ENCODE peak calls at places on chromosomes 7 and 10, in eight cellular contexts. N is prostate gland; V is lower lobe of right lung; R is kidney; P is AG04450; Z is IMR-90; M is CD8-positive, alpha-beta T cell; X is hepatocyte. E is an unnamed sample.

GRCh38 chr10:7526017-7526400 is 115.2 kb upstream of the SFMBT2 start:
- DNase-seq in Z (no peak), M (no peak), V (no peak), N (no peak), R (no peak), P (no peak), X (no peak), E (no peak)

GRCh38 chr10:46317889-46318288 is 31.1 kb downstream of the ANTXRL start:
- DNase-seq in V (no peak), N (no peak), X (no peak), Z (no peak), M (no peak), P (no peak), R (no peak), E (no peak)

GRCh38 chr10:28986117-28986792 is 302.6 kb upstream of the LYZL1 start:
- DNase-seq in R (no peak), Z (peak), P (no peak), M (no peak), N (no peak), V (no peak), X (no peak), E (no peak)

GRCh38 chr10:60032723-60033122 is 126.4 kb upstream of the CCDC6 start:
- DNase-seq in N (peak), X (peak), Z (peak), M (peak), P (no peak), R (no peak), V (no peak), E (no peak)

GRCh38 chr7:76009672-76010600 is 15.5 kb upstream of the TMEM120A start:
- DNase-seq in M (no peak), X (no peak), V (peak), N (no peak), R (peak), Z (no peak), P (no peak), E (no peak)

GRCh38 chr7:29217112-29217511 is 22.5 kb downstream of the CHN2 start:
- DNase-seq in R (no peak), M (no peak), N (no peak), P (no peak), X (peak), Z (no peak), V (no peak), E (no peak)

GRCh38 chr10:792792-793100 is 103.3 kb upstream of the DIP2C start:
- DNase-seq in R (no peak), X (no peak), P (peak), N (no peak), M (no peak), Z (peak), V (no peak), E (no peak)

GRCh38 chr10:21529236-21529910 is 3.9 kb upstream of the SKIDA1 start:
- DNase-seq in X (no peak), P (no peak), M (no peak), N (no peak), V (no peak), R (no peak), Z (no peak), E (no peak)

GRCh38 chr7:155694846-155695245 is 50.4 kb downstream of the RBM33 start:
- DNase-seq in X (no peak), R (no peak), P (no peak), N (no peak), Z (peak), V (no peak), M (no peak), E (no peak)

GRCh38 chr7:20083781-20084180 is 133.4 kb downstream of the MACC1 start:
- DNase-seq in N (no peak), V (no peak), M (no peak), X (peak), R (no peak), P (no peak), Z (peak), E (no peak)

GRCh38 chr7:94439893-94440381 is 45.2 kb downstream of the COL1A2 start:
- DNase-seq in P (no peak), N (no peak), M (no peak), X (no peak), R (no peak), V (no peak), Z (peak), E (no peak)

GRCh38 chr10:109892885-109893284 is 30.4 kb downstream of the XPNPEP1 start:
- DNase-seq in R (no peak), N (no peak), M (no peak), V (no peak), Z (no peak), X (peak), P (no peak), E (no peak)

DNA sequence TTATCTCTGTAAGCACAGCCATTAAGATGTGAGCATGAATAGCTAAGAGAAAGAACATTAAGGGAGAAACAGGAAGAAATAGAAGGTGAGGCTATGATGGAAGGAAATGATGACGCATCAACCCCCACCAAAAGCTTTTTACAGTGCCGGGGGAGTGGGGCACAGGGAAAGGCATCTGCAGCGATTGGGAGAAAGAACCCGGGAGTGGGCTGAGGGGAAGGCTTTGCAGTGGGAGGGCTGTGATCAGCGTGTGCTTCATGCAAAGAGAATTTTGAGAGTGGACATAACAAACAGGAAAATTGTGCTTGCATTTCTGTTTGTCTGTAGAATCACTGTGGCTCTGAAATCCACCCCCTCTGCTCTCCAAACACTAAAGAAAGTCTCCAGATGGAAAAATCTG is 250.8 kb downstream of the KCNMA1 start:
- DNase-seq in M (no peak), P (peak), R (no peak), X (peak), Z (peak), V (no peak), N (no peak), E (no peak)
- H3K27ac ChIP-seq in M (no peak), P (peak), R (no peak), X (peak), Z (peak), V (no peak), N (peak), E (no peak)

DNA sequence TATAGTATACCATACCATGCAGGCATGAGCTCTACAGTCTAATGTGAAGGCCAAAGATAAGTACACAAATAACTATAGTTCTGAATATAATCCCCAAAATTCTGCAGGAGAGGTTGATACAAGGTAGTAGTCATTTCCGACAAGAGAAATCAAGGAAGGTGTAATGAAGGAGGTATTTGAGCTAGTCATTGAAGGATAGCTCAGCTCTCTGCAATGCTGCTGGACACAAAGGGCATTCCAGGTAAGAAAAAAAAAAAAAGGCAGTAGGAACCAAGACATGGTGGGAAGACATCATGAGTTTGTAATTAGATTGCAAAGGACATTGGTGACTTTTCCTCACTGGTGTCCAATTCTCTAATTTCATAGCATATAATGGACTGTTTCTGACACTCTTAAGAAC is 285.3 kb downstream of the AHR start:
- DNase-seq in P (no peak), Z (no peak), V (no peak), N (no peak), R (no peak), X (no peak), M (no peak), E (no peak)
- H3K27ac ChIP-seq in P (no peak), Z (no peak), V (no peak), N (no peak), R (no peak), X (no peak), M (no peak), E (no peak)

GRCh38 chr10:114304017-114304565 is 65.0 kb downstream of the VWA2 start:
- DNase-seq in Z (peak), N (peak), P (peak), V (peak), R (peak), M (peak), X (peak), E (peak)
- H3K27ac ChIP-seq in Z (no peak), N (peak), P (peak), V (no peak), R (peak), M (peak), X (peak), E (no peak)

DNA sequence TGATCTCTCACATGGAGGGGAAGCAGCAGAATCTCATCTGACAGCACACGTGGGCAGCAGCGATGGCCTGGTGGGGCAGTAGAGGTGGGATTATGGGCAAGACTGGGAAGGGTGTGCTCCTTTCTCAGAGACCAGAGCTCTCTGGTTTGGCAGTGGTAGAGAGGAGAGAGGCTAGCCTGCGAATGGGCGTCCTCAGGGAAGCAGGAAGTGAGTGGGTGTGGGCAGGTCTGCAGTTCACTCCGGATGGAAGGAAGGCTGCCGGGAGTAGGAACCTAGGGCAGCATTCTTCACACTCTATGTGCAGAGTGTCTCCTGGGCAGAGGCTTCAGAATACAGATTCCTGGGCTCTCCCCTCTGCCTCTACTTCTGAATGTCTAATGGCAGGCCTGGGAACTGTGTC is 162.8 kb upstream of the BMPER start:
- DNase-seq in Z (no peak), P (no peak), N (no peak), V (no peak), X (no peak), R (no peak), M (no peak), E (no peak)
- H3K27ac ChIP-seq in Z (peak), P (peak), N (peak), V (no peak), X (no peak), R (no peak), M (no peak), E (no peak)

GRCh38 chr10:5710854-5711253 is 26.2 kb downstream of the TASOR2 start:
- DNase-seq in Z (no peak), N (no peak), P (no peak), R (no peak), M (no peak), V (no peak), X (no peak), E (no peak)
- H3K27ac ChIP-seq in Z (no peak), N (no peak), P (no peak), R (no peak), M (no peak), V (peak), X (no peak), E (no peak)

GRCh38 chr10:110992011-110992800 is 72.8 kb downstream of the SHOC2 start:
- DNase-seq in N (no peak), X (no peak), M (no peak), R (no peak), V (no peak), P (no peak), Z (peak), E (no peak)
- H3K27ac ChIP-seq in N (no peak), X (no peak), M (no peak), R (no peak), V (no peak), P (no peak), Z (no peak), E (no peak)

E was measured in substantia nigra.